ENCODE peak calls at places on chromosomes 6 and 20, in four cellular contexts. R is HepG2, P is K562, O is GM12878. A is an unnamed sample.

GRCh38 chr6:138417493-138418117 is 13.6 kb downstream of the HEBP2 start:
- DNase-seq in R (no peak), P (no peak), O (no peak), A (no peak)

GRCh38 chr20:49433387-49433786 is 49.1 kb downstream of the KCNB1 start:
- DNase-seq in R (no peak), P (no peak), O (no peak), A (no peak)

GRCh38 chr6:138970856-138971425 is 17.1 kb downstream of the REPS1 start:
- DNase-seq in R (no peak), P (no peak), O (no peak), A (no peak)

GRCh38 chr6:79421707-79422484 is 115.3 kb downstream of the LCA5 start:
- DNase-seq in R (no peak), P (no peak), O (peak), A (no peak)

GRCh38 chr20:57897891-57898290 is 188.1 kb upstream of the PMEPA1 start:
- DNase-seq in R (no peak), P (no peak), O (no peak), A (no peak)

GRCh38 chr6:22601941-22602340 is 32.6 kb downstream of the HDGFL1 start:
- DNase-seq in R (no peak), P (no peak), O (no peak), A (no peak)

GRCh38 chr6:5205877-5206840 is 54.6 kb downstream of the LYRM4 start:
- DNase-seq in R (peak), P (no peak), O (no peak), A (no peak)

GRCh38 chr6:150894935-150895686 is 29.6 kb downstream of the MTHFD1L start:
- DNase-seq in R (peak), P (peak), O (peak), A (no peak)

GRCh38 chr6:126112171-126112632 is 125.9 kb downstream of the TRMT11 start:
- DNase-seq in R (no peak), P (no peak), O (no peak), A (no peak)

GRCh38 chr6:111487656-111488055 is 4.6 kb upstream of the REV3L start:
- DNase-seq in R (no peak), P (no peak), O (peak), A (no peak)

GRCh38 chr6:157604816-157605215 is 218.2 kb upstream of the SNX9 start:
- DNase-seq in R (no peak), P (no peak), O (no peak), A (no peak)

GRCh38 chr6:20644667-20645370 is 110.6 kb downstream of the CDKAL1 start:
- DNase-seq in R (no peak), P (no peak), O (no peak), A (no peak)

GRCh38 chr20:3812259-3812681 is 8.1 kb upstream of the AP5S1 start:
- DNase-seq in R (no peak), P (no peak), O (no peak), A (no peak)

GRCh38 chr6:148887181-148887580 is 140.4 kb downstream of the UST start:
- DNase-seq in R (no peak), P (no peak), O (no peak), A (no peak)

GRCh38 chr20:34791289-34792020 is 34.0 kb downstream of the NCOA6 start:
- DNase-seq in R (no peak), P (no peak), O (no peak), A (no peak)

GRCh38 chr20:60976913-60977312 is 275.1 kb upstream of the CDH4 start:
- DNase-seq in R (no peak), P (no peak), O (no peak), A (no peak)

GRCh38 chr6:130324657-130325056 is 41.2 kb upstream of the TMEM200A start:
- DNase-seq in R (no peak), P (no peak), O (no peak), A (no peak)

GRCh38 chr20:30921286-30922071 is 336.0 kb upstream of the DEFB115 start:
- DNase-seq in R (no peak), P (no peak), O (no peak), A (no peak)

GRCh38 chr6:25025919-25026301 is 90.2 kb upstream of the RIPOR2 start:
- DNase-seq in R (no peak), P (no peak), O (no peak), A (no peak)

GRCh38 chr20:62056377-62056776 is 9.3 kb downstream of the TAF4 start:
- DNase-seq in R (no peak), P (peak), O (no peak), A (no peak)

GRCh38 chr20:36572701-36573102 is 695 bp upstream of the TGIF2 start:
- DNase-seq in R (peak), P (peak), O (no peak), A (no peak)

GRCh38 chr6:2956930-2957329 is 14.4 kb downstream of the SERPINB6 start:
- DNase-seq in R (no peak), P (no peak), O (no peak), A (no peak)

GRCh38 chr6:157069585-157069984 is 253.7 kb downstream of the TMEM242 start:
- DNase-seq in R (no peak), P (no peak), O (no peak), A (no peak)

GRCh38 chr20:10427060-10427692 is 6.8 kb downstream of the MKKS start:
- DNase-seq in R (peak), P (peak), O (no peak), A (no peak)

GRCh38 chr6:106064766-106065165 is 21.4 kb upstream of the PRDM1 start:
- DNase-seq in R (no peak), P (no peak), O (no peak), A (no peak)
- TF ChIP-seq USF2 in R (no peak), P (no peak), O (no peak), A (no peak)

GRCh38 chr6:81401970-81402690 is 350.4 kb downstream of the TENT5A start:
- DNase-seq in R (no peak), P (no peak), O (no peak), A (no peak)
- TF ChIP-seq EZH2 in R (no peak), P (no peak), O (no peak), A (no peak)

GRCh38 chr6:135163440-135163738 is 17.7 kb upstream of the MYB start:
- DNase-seq in R (no peak), P (no peak), O (peak), A (no peak)
- TF ChIP-seq HDAC2 in R (no peak), P (no peak), O (no peak), A (no peak)

GRCh38 chr20:24027229-24027628 is 38.6 kb upstream of the GGTLC1 start:
- DNase-seq in R (no peak), P (no peak), O (peak), A (no peak)
- TF ChIP-seq USF2 in R (no peak), P (no peak), O (no peak), A (no peak)

DNA sequence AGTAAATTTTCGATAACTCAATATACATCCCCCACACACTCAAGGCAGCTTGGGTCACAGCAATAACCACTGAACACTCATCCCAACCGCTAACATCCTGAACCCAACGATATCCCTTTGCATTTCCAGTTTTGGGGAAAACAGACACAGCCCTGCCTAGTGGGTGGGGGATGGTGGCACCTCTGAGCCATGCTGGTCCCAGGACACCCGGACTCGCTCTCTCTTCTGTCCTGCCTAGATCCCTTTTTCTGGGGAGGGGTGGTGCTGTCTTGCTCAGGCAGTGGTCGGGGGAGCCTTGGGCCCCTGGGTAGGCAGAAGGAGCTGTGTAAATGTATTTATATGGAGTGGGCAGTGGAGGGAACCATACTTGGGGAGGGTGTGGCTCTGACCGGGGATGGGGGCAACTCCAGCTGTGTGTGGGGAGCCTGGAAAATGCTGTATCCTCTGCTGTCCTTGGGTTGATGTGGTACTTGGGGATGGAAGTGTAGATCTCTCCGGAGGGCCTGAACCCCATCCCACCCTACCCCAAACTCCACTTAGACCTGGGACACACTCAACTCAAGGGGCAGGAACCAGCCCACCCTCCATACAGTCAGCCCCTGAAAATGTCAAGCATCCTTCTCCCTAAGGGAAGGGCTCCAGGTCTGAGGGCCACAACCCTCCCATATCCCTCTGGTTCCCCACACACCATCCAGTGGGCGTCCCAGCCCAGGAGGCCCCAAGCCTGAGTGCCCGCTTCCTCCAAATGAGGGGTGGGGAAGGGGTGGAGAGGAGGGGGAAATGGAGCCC is 23.7 kb upstream of the SLC22A7 start:
- DNase-seq in R (no peak), P (no peak), O (no peak), A (no peak)
- TF ChIP-seq EZH2 in R (no peak), P (no peak), O (no peak), A (no peak)

GRCh38 chr6:26064619-26065257 is 22.5 kb upstream of the HFE start:
- DNase-seq in R (peak), P (peak), O (no peak), A (no peak)
- TF ChIP-seq HDAC2 in R (peak), P (peak), O (no peak), A (peak)

GRCh38 chr6:1464796-1465348 is 75.5 kb downstream of the FOXF2 start:
- DNase-seq in R (no peak), P (no peak), O (no peak), A (no peak)
- TF ChIP-seq USF2 in R (no peak), P (no peak), O (no peak), A (no peak)

DNA sequence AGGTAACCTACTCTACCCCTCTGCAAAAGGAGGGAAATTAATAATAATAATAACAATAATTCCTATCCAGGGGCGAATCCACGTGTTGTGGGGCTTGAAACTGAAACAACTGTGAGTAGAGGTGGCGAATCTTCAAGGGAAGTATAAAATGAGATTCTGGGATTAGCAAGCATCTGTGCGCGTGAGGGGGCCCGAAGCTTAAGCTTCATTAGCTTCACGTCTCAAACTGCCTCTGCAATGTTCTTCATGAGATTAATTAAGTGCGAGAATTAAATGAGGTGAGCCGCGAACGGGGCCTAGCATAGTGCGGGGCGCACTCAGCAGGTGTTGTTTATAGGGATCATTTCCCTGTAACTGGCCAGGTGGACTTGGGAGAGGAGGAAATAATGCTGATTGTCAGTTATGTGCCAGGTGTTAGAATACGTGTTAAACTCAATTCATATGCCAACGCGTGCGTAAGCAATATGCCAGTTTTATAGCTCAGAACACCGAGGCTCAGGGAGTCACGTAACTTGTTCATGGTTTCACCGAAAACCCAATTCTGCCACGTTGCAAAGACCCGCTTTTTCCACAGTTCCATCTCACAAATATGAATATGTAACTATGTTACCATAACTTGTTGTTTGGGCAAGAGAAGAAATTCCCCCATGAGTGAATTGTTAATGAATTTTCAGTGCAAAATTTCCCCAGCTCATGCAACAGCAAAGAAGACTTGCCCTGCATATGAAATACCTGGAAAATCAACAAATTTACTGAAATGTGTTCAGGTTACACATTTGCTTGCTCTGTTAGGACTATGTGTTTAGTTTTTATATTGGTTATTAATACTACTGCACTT is 30.3 kb downstream of the SF3B5 start:
- DNase-seq in R (no peak), P (no peak), O (peak), A (no peak)
- TF ChIP-seq EZH2 in R (no peak), P (no peak), O (no peak), A (peak)